ENCODE peak calls at places on chromosomes 1 and 21, in ten cellular contexts. W is CD8-positive, alpha-beta T cell; F is psoas muscle; C is upper lobe of right lung; J is heart left ventricle; R is IMR-90; T is Peyer's patch; Q is cardiac muscle cell; E is adrenal gland; P is uterus. I is an unnamed sample. For H3K9me3 and H3K27me3, the result is how much of the 10 kb centered on the place peaks cover.

GRCh38 chr1:202941372-202941771 is 14.3 kb upstream of the KLHL12 start:
- DNase-seq in Q (no peak), P (no peak), W (no peak), E (no peak), C (no peak), F (no peak), J (no peak), T (no peak), R (no peak), I (no peak)

GRCh38 chr1:116825735-116826438 is 71.7 kb downstream of the CD2 start:
- DNase-seq in Q (no peak), W (no peak), T (peak), J (no peak), P (no peak), E (no peak), C (no peak), R (no peak), F (no peak), I (no peak)

GRCh38 chr1:234610582-234611152 is 689 bp upstream of the IRF2BP2 start:
- DNase-seq in C (peak), Q (peak), R (peak), W (peak), P (peak), T (peak), E (peak), F (peak), J (peak), I (peak)

GRCh38 chr1:169676001-169676400 is 35.4 kb downstream of the SELL start:
- DNase-seq in Q (peak), P (no peak), F (no peak), W (no peak), E (no peak), C (no peak), T (no peak), R (peak), J (no peak), I (no peak)

GRCh38 chr1:231395051-231395995 is 26.8 kb downstream of the EGLN1 start:
- DNase-seq in R (peak), W (no peak), E (no peak), F (no peak), J (peak), Q (peak), P (peak), T (no peak), C (no peak), I (peak)

GRCh38 chr1:227318852-227319607 is 738 bp upstream of the CDC42BPA start:
- DNase-seq in W (no peak), F (peak), E (peak), R (peak), T (no peak), C (peak), Q (peak), J (peak), P (peak), I (no peak)

GRCh38 chr1:163408262-163408661 is 86.5 kb downstream of the NUF2 start:
- DNase-seq in Q (no peak), E (no peak), J (no peak), T (no peak), F (no peak), W (no peak), C (no peak), P (no peak), R (no peak), I (no peak)

GRCh38 chr1:230794431-230794830 is 47.2 kb downstream of the CAPN9 start:
- DNase-seq in E (no peak), R (no peak), F (no peak), C (no peak), W (no peak), Q (no peak), J (no peak), P (no peak), T (no peak), I (no peak)

GRCh38 chr1:236168716-236169429 is 26.5 kb downstream of the GPR137B start:
- DNase-seq in Q (peak), T (peak), F (peak), E (peak), J (no peak), W (no peak), R (peak), P (peak), C (peak), I (peak)

GRCh38 chr1:228276901-228277490 is 69.2 kb downstream of the OBSCN start:
- DNase-seq in Q (no peak), E (no peak), F (peak), J (no peak), C (peak), T (peak), W (no peak), P (peak), R (no peak), I (peak)

GRCh38 chr1:222641269-222641948 is 23.5 kb downstream of the MIA3 start:
- DNase-seq in T (no peak), R (no peak), P (no peak), W (no peak), F (no peak), C (no peak), Q (no peak), E (no peak), J (no peak), I (no peak)

GRCh38 chr1:41516168-41516961 is 31.9 kb upstream of the EDN2 start:
- DNase-seq in C (peak), E (peak), R (peak), Q (peak), T (peak), F (peak), P (peak), J (peak), W (peak), I (peak)

GRCh38 chr1:169217621-169218020 is 111.1 kb downstream of the ATP1B1 start:
- DNase-seq in J (no peak), R (no peak), W (no peak), F (no peak), C (no peak), Q (no peak), E (no peak), T (no peak), P (no peak), I (no peak)

GRCh38 chr1:173023343-173023742 is 27.4 kb downstream of the TNFSF18 start:
- DNase-seq in T (no peak), C (no peak), J (no peak), P (no peak), E (no peak), R (peak), W (no peak), F (no peak), Q (no peak), I (no peak)

GRCh38 chr1:3000671-3001470 is 20.4 kb upstream of the ACTRT2 start:
- DNase-seq in C (peak), F (no peak), Q (no peak), J (no peak), W (no peak), P (no peak), R (no peak), T (no peak), E (no peak), I (peak)

GRCh38 chr1:105442901-105443300 is 1613.6 kb upstream of the PRMT6 start:
- DNase-seq in Q (no peak), T (no peak), W (no peak), E (no peak), J (no peak), R (no peak), P (no peak), C (no peak), F (no peak), I (no peak)

GRCh38 chr1:110123224-110123623 is 11.0 kb downstream of the UBL4B start:
- DNase-seq in E (no peak), T (no peak), F (no peak), C (no peak), J (no peak), P (no peak), Q (no peak), R (peak), W (no peak), I (no peak)

GRCh38 chr1:160428655-160429054 is 28.3 kb downstream of the VANGL2 start:
- DNase-seq in W (no peak), F (no peak), Q (peak), E (peak), P (no peak), C (no peak), J (peak), R (peak), T (no peak), I (peak)

GRCh38 chr1:110554871-110555801 is 36.2 kb upstream of the KCNA10 start:
- DNase-seq in W (peak), C (peak), J (peak), F (peak), R (peak), E (peak), T (peak), P (no peak), Q (peak), I (peak)

GRCh38 chr1:26317612-26318337 is at the start of gene CD52:
- DNase-seq in E (no peak), C (no peak), P (no peak), J (no peak), W (peak), T (no peak), R (no peak), F (no peak), Q (no peak), I (no peak)

GRCh38 chr1:156220226-156220625 is 7.4 kb downstream of the PMF1 start:
- DNase-seq in C (no peak), F (no peak), T (no peak), J (no peak), R (no peak), E (no peak), P (no peak), W (no peak), Q (no peak), I (no peak)

GRCh38 chr1:182633657-182634281 is 29.6 kb upstream of the RGS16 start:
- DNase-seq in W (no peak), J (no peak), T (no peak), P (no peak), E (no peak), C (no peak), Q (no peak), R (no peak), F (no peak), I (no peak)

GRCh38 chr1:154431586-154432373 is 26.6 kb downstream of the IL6R start:
- DNase-seq in E (peak), J (no peak), C (no peak), P (peak), W (no peak), T (no peak), Q (peak), F (peak), R (peak), I (peak)

GRCh38 chr1:64396817-64397216 is 73.1 kb upstream of the CACHD1 start:
- DNase-seq in J (no peak), T (no peak), R (no peak), C (no peak), P (no peak), E (no peak), F (no peak), W (no peak), Q (peak), I (no peak)

GRCh38 chr1:940121-941026 is 16.7 kb downstream of the SAMD11 start:
- DNase-seq in J (peak), T (peak), F (peak), R (peak), W (no peak), E (no peak), P (peak), C (no peak), Q (peak), I (no peak)

GRCh38 chr1:169106921-169107672 is 607 bp downstream of the ATP1B1 start:
- DNase-seq in W (no peak), T (no peak), C (peak), R (peak), E (no peak), Q (peak), J (no peak), P (no peak), F (peak), I (no peak)

GRCh38 chr1:204836856-204837255 is 33.8 kb upstream of the NFASC start:
- DNase-seq in F (no peak), P (no peak), W (no peak), T (no peak), C (no peak), J (no peak), Q (no peak), E (no peak), R (no peak), I (no peak)

GRCh38 chr1:212600980-212601379 is 7.6 kb upstream of the ATF3 start:
- DNase-seq in Q (no peak), C (no peak), R (no peak), T (no peak), J (no peak), F (no peak), W (no peak), E (no peak), P (no peak), I (no peak)

GRCh38 chr1:235998812-235999211 is 66.1 kb downstream of the NID1 start:
- DNase-seq in E (no peak), P (peak), F (no peak), C (no peak), Q (no peak), R (no peak), T (no peak), J (no peak), W (peak), I (no peak)

GRCh38 chr1:231628207-231628876 is 1.8 kb downstream of the DISC1 start:
- DNase-seq in F (no peak), P (no peak), Q (no peak), R (peak), E (no peak), W (no peak), J (no peak), T (no peak), C (no peak), I (no peak)

GRCh38 chr1:165468850-165469249 is 23.9 kb upstream of the RXRG start:
- DNase-seq in F (no peak), E (no peak), R (no peak), P (no peak), J (no peak), T (no peak), Q (no peak), W (no peak), C (no peak), I (no peak)

GRCh38 chr1:206573772-206574161 is 38.5 kb downstream of the EIF2D start:
- DNase-seq in Q (no peak), R (no peak), F (no peak), C (no peak), P (no peak), E (no peak), W (no peak), J (no peak), T (no peak), I (no peak)

GRCh38 chr1:67723620-67724019 is 38.6 kb downstream of the GADD45A start:
- DNase-seq in C (no peak), Q (peak), T (no peak), F (no peak), R (peak), W (no peak), J (no peak), E (peak), P (no peak), I (no peak)

GRCh38 chr21:34857874-34858273 is 189.1 kb downstream of the CLIC6 start:
- DNase-seq in R (no peak), Q (no peak), P (no peak), T (no peak), F (no peak), W (no peak), C (no peak), E (no peak), J (no peak), I (no peak)

GRCh38 chr1:180177931-180178330 is 23.3 kb downstream of the QSOX1 start:
- DNase-seq in E (no peak), Q (no peak), C (peak), R (no peak), W (no peak), T (peak), J (no peak), F (no peak), P (no peak), I (no peak)

GRCh38 chr1:15314328-15315281 is 67.6 kb downstream of the FHAD1 start:
- DNase-seq in Q (no peak), T (no peak), W (no peak), R (no peak), E (no peak), C (no peak), J (no peak), F (no peak), P (no peak), I (no peak)

GRCh38 chr1:20312310-20312709 is 21.6 kb downstream of the VWA5B1 start:
- DNase-seq in R (no peak), J (no peak), E (no peak), P (no peak), Q (no peak), T (no peak), C (no peak), F (no peak), W (no peak), I (no peak)

GRCh38 chr1:229229721-229230135 is 41.2 kb upstream of the RAB4A start:
- DNase-seq in Q (peak), J (peak), R (no peak), C (no peak), P (peak), W (no peak), E (peak), F (peak), T (no peak), I (peak)

GRCh38 chr1:201546093-201546492 is 7.2 kb downstream of the NAV1 start:
- DNase-seq in F (no peak), E (no peak), C (no peak), J (no peak), Q (no peak), T (no peak), R (no peak), P (no peak), W (no peak), I (no peak)

GRCh38 chr21:46079357-46080170 is 18.3 kb upstream of the COL6A2 start:
- DNase-seq in Q (peak), R (peak), J (peak), T (peak), W (no peak), E (no peak), C (peak), F (peak), P (peak), I (peak)

GRCh38 chr21:46078322-46078981 is 19.5 kb upstream of the COL6A2 start:
- DNase-seq in C (peak), T (peak), F (peak), J (peak), E (no peak), Q (no peak), W (no peak), R (no peak), P (peak), I (peak)

GRCh38 chr21:46078984-46079356 is 18.9 kb upstream of the COL6A2 start:
- DNase-seq in W (no peak), T (no peak), F (peak), Q (peak), J (no peak), R (no peak), C (no peak), P (peak), E (no peak), I (peak)

GRCh38 chr21:46080171-46081021 is 17.5 kb upstream of the COL6A2 start:
- DNase-seq in W (no peak), Q (peak), C (peak), R (no peak), E (no peak), T (peak), F (peak), P (peak), J (peak), I (peak)

GRCh38 chr21:46077674-46078101 is 20.2 kb upstream of the COL6A2 start:
- DNase-seq in Q (no peak), W (no peak), F (peak), C (peak), E (no peak), T (peak), J (no peak), R (no peak), P (peak), I (peak)
- H3K27ac ChIP-seq in Q (no peak), W (no peak), F (no peak), C (no peak), E (no peak), T (no peak), J (no peak), R (no peak), P (no peak), I (no peak)

GRCh38 chr1:82391712-82392111 is 591.0 kb downstream of the ADGRL2 start:
- DNase-seq in C (no peak), E (no peak), F (no peak), T (no peak), J (no peak), Q (peak), W (no peak), P (no peak), R (no peak), I (no peak)
- H3K9me3 ChIP-seq in C (under half), E (under half), F (under half), T (under half), J (under half), Q (under half), W (under half), P (under half), R (under half), I (under half)

DNA sequence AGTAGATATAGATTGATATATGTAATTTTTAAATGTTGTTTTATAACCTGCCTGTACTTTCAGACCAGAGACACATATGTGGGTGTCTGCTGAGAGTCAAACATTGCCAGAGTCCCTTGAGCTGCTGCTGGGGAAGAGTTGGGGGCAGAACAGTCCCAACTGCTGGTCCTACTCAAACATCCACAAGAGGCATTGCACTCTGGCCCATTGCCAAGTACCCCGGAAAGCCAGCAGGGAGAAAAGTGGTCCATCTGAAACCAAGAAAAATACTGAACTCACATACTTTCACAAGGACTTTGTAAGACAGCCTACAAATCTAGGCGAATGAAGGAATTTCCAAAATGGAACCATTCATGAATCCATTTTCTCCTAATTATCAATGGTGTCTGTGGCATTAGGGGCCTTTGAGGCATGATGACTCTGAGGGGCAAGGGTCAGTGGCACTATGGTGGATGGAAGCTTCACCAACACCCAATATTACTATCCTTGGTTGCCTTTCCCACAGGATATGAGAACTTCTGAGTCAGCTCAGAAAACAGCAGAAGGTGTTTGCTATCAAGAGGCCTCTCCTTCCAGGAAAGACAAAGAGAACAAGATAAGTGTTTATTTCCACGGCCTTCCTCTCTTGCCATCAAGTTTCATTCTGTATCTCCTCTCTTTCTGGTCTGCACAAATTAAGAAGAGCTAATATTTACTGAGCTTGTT is 7.3 kb upstream of the TBX15 start:
- DNase-seq in E (no peak), T (no peak), R (no peak), J (no peak), F (no peak), W (no peak), C (no peak), P (no peak), Q (no peak), I (no peak)
- H3K27me3 ChIP-seq in E (half or more), T (half or more), R (half or more), J (half or more), F (under half), W (under half), C (half or more), P (half or more), Q (half or more), I (under half)

GRCh38 chr1:21865609-21865942 is 53.5 kb downstream of the LDLRAD2 start:
- DNase-seq in Q (no peak), F (no peak), W (no peak), E (no peak), C (no peak), P (no peak), J (no peak), R (no peak), T (no peak), I (no peak)
- H3K27ac ChIP-seq in Q (no peak), F (no peak), W (no peak), E (no peak), C (no peak), P (no peak), J (no peak), R (no peak), T (peak), I (peak)

GRCh38 chr21:45617021-45617930 is 26.2 kb upstream of the PCBP3 start:
- DNase-seq in T (peak), E (no peak), J (no peak), P (no peak), R (no peak), F (no peak), W (no peak), Q (no peak), C (peak), I (no peak)
- H3K9me3 ChIP-seq in T (under half), E (under half), J (under half), P (under half), R (under half), F (under half), W (under half), Q (under half), C (under half), I (under half)

GRCh38 chr1:30525980-30526651 is 197.3 kb downstream of the MATN1 start:
- DNase-seq in T (no peak), J (peak), F (peak), C (peak), Q (peak), W (no peak), R (peak), P (peak), E (peak), I (peak)
- H3K27me3 ChIP-seq in T (under half), J (under half), F (under half), C (under half), Q (under half), W (under half), R (under half), P (under half), E (under half), I (under half)

DNA sequence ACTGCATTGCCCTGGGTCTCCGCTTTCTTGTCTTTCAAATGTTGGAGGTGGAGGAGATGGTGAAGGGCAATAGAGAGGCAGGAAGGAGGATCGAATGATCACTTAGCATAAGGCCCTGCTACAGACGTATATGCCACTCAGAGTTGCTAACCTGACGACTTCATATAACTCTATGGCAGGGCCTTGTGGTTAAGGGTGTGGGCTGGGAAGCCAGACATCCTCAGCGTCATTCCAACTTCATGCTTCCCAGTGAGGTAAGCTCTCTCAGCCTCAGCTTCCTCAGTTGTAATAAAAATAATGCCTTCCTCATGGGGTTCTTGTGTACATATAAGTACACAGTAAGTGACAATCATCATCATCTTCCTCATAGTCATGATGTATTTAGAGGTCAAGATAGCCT is 54.6 kb downstream of the CASQ2 start:
- DNase-seq in F (no peak), W (no peak), J (no peak), C (no peak), P (no peak), R (no peak), E (no peak), Q (no peak), T (no peak), I (no peak)
- H3K27ac ChIP-seq in F (no peak), W (no peak), J (no peak), C (no peak), P (no peak), R (no peak), E (no peak), Q (no peak), T (no peak), I (no peak)

GRCh38 chr21:42820513-42821465 is 58.5 kb downstream of the WDR4 start:
- DNase-seq in Q (no peak), T (no peak), J (no peak), W (no peak), P (no peak), C (no peak), F (no peak), R (no peak), E (no peak), I (no peak)
- H3K9me3 ChIP-seq in Q (under half), T (under half), J (under half), W (under half), P (under half), C (under half), F (under half), R (under half), E (under half), I (under half)